ENCODE peak calls at places on chromosomes 2 and 18, in four cellular contexts. Q is HEK293T, L is fibroblast of the aortic adventitia, E is body of pancreas. D is an unnamed sample.

GRCh38 chr2:202237787-202238233 is 587 bp downstream of the SUMO1 start:
- DNase-seq in Q (peak; percentile 60), E (peak; percentile 30), L (peak; percentile 52), D (peak; percentile 28)

GRCh38 chr2:164981217-164981990 is 26.1 kb upstream of the SLC38A11 start:
- DNase-seq in Q (no peak), L (peak; percentile 49), E (no peak), D (no peak)

GRCh38 chr2:239806276-239806675 is 218.9 kb downstream of the NDUFA10 start:
- DNase-seq in E (no peak), Q (no peak), L (no peak), D (no peak)

GRCh38 chr2:37342636-37343211 is 1.7 kb upstream of the QPCT start:
- DNase-seq in E (no peak), L (no peak), Q (no peak), D (no peak)

GRCh38 chr18:4285525-4285924 is 169.6 kb downstream of the DLGAP1 start:
- DNase-seq in L (no peak), E (no peak), Q (no peak), D (no peak)

GRCh38 chr2:232292395-232293154 is 86.0 kb upstream of the ALPP start:
- DNase-seq in L (peak; percentile 59), Q (peak; percentile 68), E (peak; percentile 70), D (peak; percentile 76)

GRCh38 chr18:62505669-62506494 is 16.9 kb upstream of the ZCCHC2 start:
- DNase-seq in Q (no peak), L (peak; percentile 47), E (peak; percentile 15), D (no peak)

GRCh38 chr2:119429225-119430000 is 2.2 kb upstream of the TMEM37 start:
- DNase-seq in E (no peak), Q (no peak), L (peak; percentile 4), D (no peak)

GRCh38 chr2:54406031-54406430 is 50.1 kb upstream of the SPTBN1 start:
- DNase-seq in E (no peak), L (no peak), Q (no peak), D (no peak)